ENCODE peak calls at places on chromosomes 13 and 19, in six cellular contexts. Q, I, V, L, D and F are unnamed samples. For H3K27me3 and H3K36me3, the result is how much of the 10 kb centered on the place peaks cover.

GRCh38 chr13:75357576-75358295 is 124.2 kb downstream of the TBC1D4 start:
- DNase-seq in L (no peak), V (peak), Q (no peak), I (no peak), D (peak), F (peak)

GRCh38 chr19:54188224-54188871 is 1.0 kb downstream of the MBOAT7 start:
- DNase-seq in L (no peak), Q (no peak), V (peak), I (no peak), D (no peak), F (peak)

GRCh38 chr19:47377801-47378200 is 28.7 kb downstream of the DHX34 start:
- DNase-seq in D (no peak), V (no peak), Q (no peak), L (no peak), I (no peak), F (peak)

GRCh38 chr13:48567521-48568331 is 34.8 kb upstream of the RCBTB2 start:
- DNase-seq in D (no peak), Q (no peak), V (peak), I (no peak), L (no peak), F (no peak)

GRCh38 chr19:3612330-3612729 is 5.7 kb upstream of the TBXA2R start:
- DNase-seq in V (no peak), I (no peak), L (no peak), D (no peak), Q (no peak), F (no peak)

GRCh38 chr13:111915104-111915551 is 151.8 kb upstream of the SOX1 start:
- DNase-seq in Q (no peak), L (no peak), I (no peak), D (no peak), V (no peak), F (peak)

GRCh38 chr19:7527516-7528191 is 5.2 kb downstream of the MCOLN1 start:
- DNase-seq in V (no peak), I (peak), L (no peak), Q (no peak), D (no peak), F (peak)

GRCh38 chr13:20247963-20248362 is 15.8 kb upstream of the GJB6 start:
- DNase-seq in V (no peak), Q (no peak), L (no peak), I (no peak), D (no peak), F (no peak)

GRCh38 chr13:65943711-65944110 is 1286.4 kb downstream of the PCDH9 start:
- DNase-seq in D (no peak), V (no peak), Q (no peak), L (no peak), I (no peak), F (no peak)

GRCh38 chr19:52028780-52029123 is 573 bp upstream of the ZNF614 start:
- DNase-seq in I (no peak), L (no peak), D (no peak), Q (no peak), V (no peak), F (peak)

GRCh38 chr19:35011091-35011689 is 11.1 kb downstream of the GRAMD1A start:
- DNase-seq in D (no peak), L (no peak), I (no peak), V (no peak), Q (no peak), F (no peak)

GRCh38 chr19:47176627-47177090 is 46.0 kb downstream of the SAE1 start:
- DNase-seq in Q (no peak), L (no peak), I (no peak), V (no peak), D (peak), F (no peak)

GRCh38 chr19:8262431-8262830 is 45.7 kb downstream of the CD320 start:
- DNase-seq in V (no peak), D (no peak), Q (no peak), I (no peak), L (no peak), F (peak)

GRCh38 chr19:23439623-23440022 is 44.4 kb upstream of the ZNF91 start:
- DNase-seq in D (no peak), L (no peak), V (no peak), Q (no peak), I (no peak), F (peak)

GRCh38 chr19:10086904-10087256 is 763 bp downstream of the SHFL start:
- DNase-seq in L (no peak), Q (no peak), I (no peak), V (no peak), D (no peak), F (no peak)

GRCh38 chr19:54209058-54209747 is 8.5 kb downstream of the RPS9 start:
- DNase-seq in Q (no peak), V (peak), L (no peak), I (no peak), D (no peak), F (peak)

GRCh38 chr13:84230568-84230967 is 348.3 kb upstream of the SLITRK1 start:
- DNase-seq in D (no peak), V (no peak), I (no peak), Q (no peak), L (no peak), F (no peak)

GRCh38 chr13:22717036-22717435 is 463.7 kb upstream of the SGCG start:
- DNase-seq in L (no peak), V (no peak), I (no peak), D (no peak), Q (no peak), F (peak)

GRCh38 chr19:40962460-40962961 is 28.6 kb upstream of the CYP2B6 start:
- DNase-seq in L (no peak), D (no peak), V (no peak), Q (no peak), I (no peak), F (no peak)

GRCh38 chr13:51659276-51660127 is 75.2 kb downstream of the WDFY2 start:
- DNase-seq in V (no peak), I (no peak), L (no peak), D (no peak), Q (no peak), F (no peak)

GRCh38 chr13:39779337-39780270 is 124.1 kb downstream of the COG6 start:
- DNase-seq in D (peak), V (no peak), Q (no peak), L (no peak), I (no peak), F (no peak)

GRCh38 chr19:55113570-55114039 is 3.8 kb downstream of the PPP1R12C start:
- DNase-seq in L (peak), V (peak), Q (peak), D (no peak), I (peak), F (peak)

GRCh38 chr19:42121666-42122069 is 10.6 kb downstream of the POU2F2 start:
- DNase-seq in D (peak), V (no peak), L (no peak), I (peak), Q (peak), F (peak)

GRCh38 chr19:41547569-41547968 is 28.4 kb upstream of the CEACAM21 start:
- DNase-seq in I (no peak), V (no peak), Q (no peak), D (no peak), L (no peak), F (no peak)

GRCh38 chr13:113532156-113532806 is 41.8 kb upstream of the DCUN1D2 start:
- DNase-seq in I (peak), D (no peak), Q (no peak), V (no peak), L (no peak), F (peak)

GRCh38 chr13:58619396-58620113 is 988.0 kb downstream of the PCDH17 start:
- DNase-seq in D (no peak), L (no peak), I (no peak), V (no peak), Q (no peak), F (no peak)

GRCh38 chr19:296476-297225 is 5.4 kb upstream of the PLPP2 start:
- DNase-seq in L (no peak), I (no peak), D (no peak), V (no peak), Q (no peak), F (peak)

GRCh38 chr13:30119476-30119875 is 187.9 kb downstream of the KATNAL1 start:
- DNase-seq in D (peak), V (peak), L (no peak), I (no peak), Q (no peak), F (no peak)

GRCh38 chr19:48303866-48304265 is 21.5 kb upstream of the EMP3 start:
- DNase-seq in D (no peak), I (no peak), V (no peak), Q (no peak), L (no peak), F (peak)

GRCh38 chr19:39671739-39672363 is 16.1 kb downstream of the LGALS16 start:
- DNase-seq in V (peak), I (no peak), Q (no peak), L (no peak), D (peak), F (peak)

GRCh38 chr13:114059946-114060860 is 72.2 kb downstream of the RASA3 start:
- DNase-seq in D (no peak), Q (no peak), I (peak), V (no peak), L (no peak), F (no peak)

GRCh38 chr19:31255174-31255862 is 93.9 kb downstream of the TSHZ3 start:
- DNase-seq in I (no peak), Q (no peak), V (no peak), D (no peak), L (no peak), F (no peak)

GRCh38 chr13:30257433-30258099 is 49.8 kb downstream of the KATNAL1 start:
- DNase-seq in Q (no peak), V (peak), I (no peak), D (no peak), L (no peak), F (peak)

GRCh38 chr19:56877069-56877715 is 36.7 kb upstream of the PEG3 start:
- DNase-seq in Q (no peak), I (no peak), L (no peak), V (no peak), D (no peak), F (no peak)

GRCh38 chr19:1599460-1599846 is 5.8 kb downstream of the UQCR11 start:
- DNase-seq in I (no peak), L (no peak), D (no peak), Q (no peak), V (no peak), F (no peak)
- H3K4me3 ChIP-seq in I (no peak), L (no peak), D (no peak), Q (no peak), V (no peak), F (no peak)

GRCh38 chr13:107003911-107004310 is 436.0 kb upstream of the ARGLU1 start:
- DNase-seq in L (no peak), I (no peak), D (no peak), Q (no peak), V (no peak), F (no peak)
- H3K27me3 ChIP-seq in L (under half), I (under half), D (under half), Q (under half), V (under half), F (under half)

GRCh38 chr19:33797821-33798633 is 1.4 kb downstream of the KCTD15 start:
- DNase-seq in Q (no peak), D (no peak), I (peak), L (no peak), V (peak), F (peak)

GRCh38 chr19:33798701-33799111 is 2.0 kb downstream of the KCTD15 start:
- DNase-seq in D (no peak), V (no peak), L (no peak), Q (no peak), I (no peak), F (peak)

GRCh38 chr19:33794578-33795369 is 1.9 kb upstream of the KCTD15 start:
- DNase-seq in L (no peak), Q (no peak), I (peak), D (no peak), V (no peak), F (peak)

GRCh38 chr19:33795370-33796163 is 1.1 kb upstream of the KCTD15 start:
- DNase-seq in D (no peak), V (peak), I (peak), Q (no peak), L (peak), F (peak)

DNA sequence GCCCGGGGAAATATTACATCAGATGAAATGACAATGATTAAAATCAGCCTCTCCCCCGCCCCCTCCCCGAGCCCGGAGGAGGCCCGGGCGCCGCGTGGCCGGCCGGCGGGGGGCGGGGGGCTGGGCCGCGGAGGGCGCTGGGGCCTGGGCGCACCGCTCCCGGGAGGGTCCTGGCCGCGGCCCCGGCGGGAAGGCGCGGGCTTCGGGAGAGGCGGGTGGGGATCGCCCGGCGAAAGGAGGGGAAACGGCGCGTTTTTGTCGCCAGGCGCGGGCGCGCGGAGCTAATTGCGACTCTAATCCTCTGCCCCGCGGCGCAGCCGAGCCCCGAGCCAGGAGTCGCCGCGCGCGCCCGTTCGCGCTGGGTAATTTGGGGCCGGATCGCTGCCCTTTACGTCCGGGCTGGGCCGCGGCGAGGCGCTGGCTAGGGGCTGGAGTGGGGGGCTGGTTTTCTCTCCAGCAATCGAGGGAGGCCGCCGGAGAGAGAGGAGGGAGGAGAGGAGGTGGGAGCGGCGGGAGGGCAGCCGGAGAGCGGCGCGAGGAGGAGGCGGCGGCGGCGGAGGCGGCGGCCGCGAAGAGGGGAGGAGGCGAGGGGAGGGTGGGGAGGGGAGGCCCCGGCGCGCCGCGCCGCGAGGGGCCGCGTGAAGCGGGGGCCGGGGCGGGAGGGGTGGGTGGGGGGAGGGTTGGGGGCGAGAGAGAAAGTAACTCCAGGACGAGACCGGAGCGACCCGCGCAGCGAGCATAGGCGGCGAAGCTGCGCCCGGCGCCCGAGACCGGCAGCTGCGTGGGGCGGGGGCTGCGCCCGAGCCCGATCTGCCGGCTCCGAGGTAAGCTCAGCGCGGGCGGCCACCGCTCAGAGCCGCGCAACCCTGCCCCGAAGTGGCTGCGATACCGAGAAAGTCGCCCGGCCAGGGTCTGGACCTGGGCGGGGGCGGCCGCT is at the start of gene KCTD15:
- DNase-seq in Q (no peak), L (no peak), V (peak), D (no peak), I (peak), F (peak)
- H3K36me3 ChIP-seq in Q (under half), L (under half), V (under half), D (under half), I (under half), F (under half)

GRCh38 chr13:99967498-99967883 is 4.1 kb downstream of the ZIC5 start:
- DNase-seq in L (no peak), Q (no peak), D (no peak), I (no peak), V (no peak), F (no peak)
- H3K4me3 ChIP-seq in L (no peak), Q (no peak), D (no peak), I (no peak), V (no peak), F (peak)

DNA sequence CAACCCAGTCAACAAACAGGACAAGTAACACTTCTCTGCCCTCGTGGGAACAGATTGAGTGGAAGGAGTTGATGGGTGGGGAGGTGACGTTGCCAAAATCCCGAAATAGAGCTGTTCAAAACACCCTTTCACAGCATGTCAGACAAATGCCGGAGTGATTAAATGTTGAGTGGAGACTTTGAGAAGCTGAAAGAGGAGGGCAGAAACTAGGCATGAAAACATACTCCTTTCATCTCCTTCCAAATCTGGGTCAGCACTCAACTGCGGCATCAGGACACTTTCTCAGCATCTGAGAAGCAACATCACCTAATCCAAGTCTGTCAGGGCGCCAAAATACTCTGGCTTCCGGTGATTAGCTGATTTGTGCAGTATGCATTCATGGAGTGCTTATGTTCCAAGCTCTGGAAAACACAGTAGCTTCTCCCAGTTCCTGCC is 51.5 kb upstream of the MRI1 start:
- DNase-seq in D (no peak), Q (no peak), V (no peak), L (no peak), I (peak), F (no peak)
- H3K27me3 ChIP-seq in D (under half), Q (under half), V (under half), L (under half), I (under half), F (under half)

GRCh38 chr19:16332991-16333624 is 8.5 kb downstream of the KLF2 start:
- DNase-seq in Q (no peak), L (no peak), V (no peak), D (no peak), I (no peak), F (no peak)

GRCh38 chr19:16330811-16331690 is 6.4 kb downstream of the KLF2 start:
- DNase-seq in D (no peak), I (no peak), V (no peak), Q (no peak), L (no peak), F (no peak)

GRCh38 chr19:16335226-16335625 is 10.6 kb downstream of the KLF2 start:
- DNase-seq in Q (no peak), I (no peak), V (no peak), D (no peak), L (no peak), F (no peak)

GRCh38 chr19:16336571-16336970 is 11.9 kb downstream of the KLF2 start:
- DNase-seq in Q (no peak), L (no peak), I (no peak), V (no peak), D (no peak), F (no peak)

DNA sequence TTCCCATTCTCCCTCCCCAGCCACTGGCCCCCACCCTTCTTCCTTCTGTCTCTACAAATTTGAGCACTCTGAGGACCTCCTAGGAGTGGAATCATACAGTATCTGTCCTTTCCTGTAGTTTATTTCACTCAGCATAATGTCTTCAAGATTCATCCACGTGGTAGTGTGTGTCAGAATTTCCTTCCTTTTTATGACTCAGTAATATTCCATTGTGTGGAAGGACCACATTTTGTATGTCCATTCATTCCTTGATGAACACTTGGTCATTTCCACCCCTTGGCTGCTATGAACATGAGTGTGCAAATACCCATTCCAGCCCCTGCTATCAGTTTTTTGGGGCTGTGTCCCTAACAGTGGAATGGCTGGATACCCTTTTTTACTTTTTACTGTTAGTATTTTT is 9.8 kb downstream of the KLF2 start:
- DNase-seq in I (no peak), D (no peak), V (no peak), L (no peak), Q (no peak), F (no peak)
- H3K36me3 ChIP-seq in I (under half), D (under half), V (under half), L (under half), Q (under half), F (under half)